ENCODE peak calls at places on chromosomes 4 and X, in four cellular contexts. One of them, this sample, is unnamed.

GRCh38 chrX:45850775-45851433 is 650.2 kb upstream of the DIPK2B start:
- DNase-seq in psoas muscle: peak
- DNase-seq in nephron progenitor cell: peak
- DNase-seq in foreskin fibroblast: peak
- DNase-seq in this sample: peak

GRCh38 chr4:115234405-115235093 is 121.1 kb upstream of the NDST4 start:
- DNase-seq in psoas muscle: no peak
- DNase-seq in foreskin fibroblast: peak
- DNase-seq in nephron progenitor cell: no peak
- DNase-seq in this sample: no peak

GRCh38 chrX:56733459-56734046 is 4.5 kb downstream of the NBDY start:
- DNase-seq in foreskin fibroblast: peak
- DNase-seq in nephron progenitor cell: peak
- DNase-seq in psoas muscle: no peak
- DNase-seq in this sample: peak

GRCh38 chrX:115378471-115378870 is 89.0 kb downstream of the LUZP4 start:
- DNase-seq in foreskin fibroblast: peak
- DNase-seq in psoas muscle: no peak
- DNase-seq in nephron progenitor cell: no peak
- DNase-seq in this sample: no peak

GRCh38 chr4:114603455-114603854 is 4.8 kb downstream of the UGT8 start:
- DNase-seq in nephron progenitor cell: no peak
- DNase-seq in foreskin fibroblast: no peak
- DNase-seq in psoas muscle: no peak
- DNase-seq in this sample: no peak

GRCh38 chrX:77740376-77740905 is 45.6 kb downstream of the ATRX start:
- DNase-seq in foreskin fibroblast: no peak
- DNase-seq in nephron progenitor cell: no peak
- DNase-seq in psoas muscle: no peak
- DNase-seq in this sample: no peak

GRCh38 chrX:155028749-155029360 is 2.2 kb downstream of the FUNDC2 start:
- DNase-seq in psoas muscle: no peak
- DNase-seq in nephron progenitor cell: no peak
- DNase-seq in foreskin fibroblast: peak
- DNase-seq in this sample: no peak

GRCh38 chrX:148035371-148035770 is 54.2 kb downstream of the FMR1NB start:
- DNase-seq in psoas muscle: no peak
- DNase-seq in foreskin fibroblast: no peak
- DNase-seq in nephron progenitor cell: no peak
- DNase-seq in this sample: no peak

GRCh38 chr4:98601719-98602118 is 56.7 kb downstream of the TSPAN5 start:
- DNase-seq in psoas muscle: no peak
- DNase-seq in nephron progenitor cell: no peak
- DNase-seq in foreskin fibroblast: peak
- DNase-seq in this sample: no peak

GRCh38 chrX:145405012-145405411 is 157.7 kb downstream of the SPANXN1 start:
- DNase-seq in nephron progenitor cell: peak
- DNase-seq in foreskin fibroblast: peak
- DNase-seq in psoas muscle: no peak
- DNase-seq in this sample: no peak

GRCh38 chrX:87397103-87397886 is 120.3 kb upstream of the KLHL4 start:
- DNase-seq in foreskin fibroblast: no peak
- DNase-seq in psoas muscle: no peak
- DNase-seq in nephron progenitor cell: no peak
- DNase-seq in this sample: no peak

GRCh38 chr4:96525901-96526300 is 686.0 kb downstream of the PDHA2 start:
- DNase-seq in nephron progenitor cell: no peak
- DNase-seq in psoas muscle: no peak
- DNase-seq in foreskin fibroblast: no peak
- DNase-seq in this sample: no peak

GRCh38 chrX:10952619-10953018 is 158.5 kb upstream of the HCCS start:
- DNase-seq in foreskin fibroblast: no peak
- DNase-seq in psoas muscle: no peak
- DNase-seq in nephron progenitor cell: no peak
- DNase-seq in this sample: no peak

GRCh38 chrX:39652336-39652735 is 445.4 kb downstream of the BCOR start:
- DNase-seq in nephron progenitor cell: no peak
- DNase-seq in psoas muscle: no peak
- DNase-seq in foreskin fibroblast: peak
- DNase-seq in this sample: no peak

GRCh38 chrX:155857561-155857960 is 23.6 kb upstream of the VAMP7 start:
- DNase-seq in nephron progenitor cell: no peak
- DNase-seq in psoas muscle: no peak
- DNase-seq in foreskin fibroblast: peak
- DNase-seq in this sample: no peak

GRCh38 chr4:8588196-8588470 is 4.4 kb upstream of the CPZ start:
- DNase-seq in foreskin fibroblast: no peak
- DNase-seq in psoas muscle: no peak
- DNase-seq in nephron progenitor cell: no peak
- DNase-seq in this sample: peak

GRCh38 chrX:153878969-153879653 is 6.9 kb downstream of the L1CAM start:
- DNase-seq in psoas muscle: no peak
- DNase-seq in nephron progenitor cell: peak
- DNase-seq in foreskin fibroblast: no peak
- DNase-seq in this sample: peak

GRCh38 chrX:56068274-56068758 is 163.8 kb upstream of the KLF8 start:
- DNase-seq in nephron progenitor cell: no peak
- DNase-seq in foreskin fibroblast: no peak
- DNase-seq in psoas muscle: no peak
- DNase-seq in this sample: no peak

GRCh38 chr4:36394352-36394903 is 113.0 kb downstream of the DTHD1 start:
- DNase-seq in psoas muscle: no peak
- DNase-seq in foreskin fibroblast: no peak
- DNase-seq in nephron progenitor cell: no peak
- DNase-seq in this sample: no peak

GRCh38 chrX:85327060-85327333 is 52.5 kb downstream of the POF1B start:
- DNase-seq in nephron progenitor cell: no peak
- DNase-seq in foreskin fibroblast: no peak
- DNase-seq in psoas muscle: no peak
- DNase-seq in this sample: no peak

GRCh38 chrX:19332983-19333382 is 10.7 kb upstream of the PDHA1 start:
- DNase-seq in nephron progenitor cell: no peak
- DNase-seq in psoas muscle: peak
- DNase-seq in foreskin fibroblast: peak
- DNase-seq in this sample: no peak

GRCh38 chr4:42588909-42589308 is 68.0 kb downstream of the ATP8A1 start:
- DNase-seq in foreskin fibroblast: no peak
- DNase-seq in psoas muscle: no peak
- DNase-seq in nephron progenitor cell: no peak
- DNase-seq in this sample: no peak

GRCh38 chr4:95410387-95411005 is 138.3 kb downstream of the UNC5C start:
- DNase-seq in psoas muscle: no peak
- DNase-seq in nephron progenitor cell: no peak
- DNase-seq in foreskin fibroblast: no peak
- DNase-seq in this sample: peak

GRCh38 chrX:133045986-133046385 is 50.9 kb downstream of the USP26 start:
- DNase-seq in psoas muscle: no peak
- DNase-seq in nephron progenitor cell: no peak
- DNase-seq in foreskin fibroblast: peak
- DNase-seq in this sample: no peak

GRCh38 chrX:115147220-115147619 is 42.0 kb upstream of the RBMXL3 start:
- DNase-seq in foreskin fibroblast: peak
- DNase-seq in psoas muscle: no peak
- DNase-seq in nephron progenitor cell: no peak
- DNase-seq in this sample: no peak

GRCh38 chr4:4362991-4363697 is 23.8 kb upstream of the NSG1 start:
- DNase-seq in foreskin fibroblast: no peak
- DNase-seq in nephron progenitor cell: no peak
- DNase-seq in psoas muscle: no peak
- DNase-seq in this sample: no peak

GRCh38 chr4:87390931-87391782 is at the start of gene HSD17B11:
- DNase-seq in foreskin fibroblast: peak
- DNase-seq in psoas muscle: peak
- DNase-seq in nephron progenitor cell: peak
- DNase-seq in this sample: peak
- TF ChIP-seq CTCF in foreskin fibroblast: peak
- TF ChIP-seq CTCF in psoas muscle: peak
- TF ChIP-seq CTCF in nephron progenitor cell: no peak
- TF ChIP-seq CTCF in this sample: no peak

DNA sequence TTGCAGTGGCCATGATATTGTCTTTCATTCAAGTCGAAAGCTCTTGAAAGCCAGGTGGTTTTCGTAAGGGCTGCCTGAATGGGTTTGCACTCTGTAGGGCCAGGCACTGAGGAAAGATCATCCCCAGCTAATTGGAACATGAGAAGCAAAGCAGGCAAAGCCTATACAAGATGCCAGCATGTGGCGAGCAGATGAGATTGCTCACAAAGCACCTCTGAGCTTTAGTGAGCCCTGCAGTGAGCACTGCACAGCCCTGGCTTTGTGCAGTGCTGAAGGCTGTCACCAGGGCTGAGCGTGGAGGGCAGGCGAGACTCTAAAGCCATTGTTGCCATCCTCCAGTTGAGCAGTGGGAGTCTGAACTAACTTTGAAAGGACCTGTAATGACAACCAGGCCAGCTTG is 53.8 kb downstream of the HADH start:
- DNase-seq in psoas muscle: no peak
- DNase-seq in foreskin fibroblast: peak
- DNase-seq in nephron progenitor cell: no peak
- DNase-seq in this sample: no peak
- TF ChIP-seq CTCF in psoas muscle: no peak
- TF ChIP-seq CTCF in foreskin fibroblast: no peak
- TF ChIP-seq CTCF in nephron progenitor cell: no peak
- TF ChIP-seq CTCF in this sample: no peak

GRCh38 chrX:129655547-129656248 is 942 bp upstream of the APLN start:
- DNase-seq in psoas muscle: no peak
- DNase-seq in foreskin fibroblast: peak
- DNase-seq in nephron progenitor cell: peak
- DNase-seq in this sample: no peak
- TF ChIP-seq CTCF in psoas muscle: no peak
- TF ChIP-seq CTCF in foreskin fibroblast: no peak
- TF ChIP-seq CTCF in nephron progenitor cell: no peak
- TF ChIP-seq CTCF in this sample: no peak

DNA sequence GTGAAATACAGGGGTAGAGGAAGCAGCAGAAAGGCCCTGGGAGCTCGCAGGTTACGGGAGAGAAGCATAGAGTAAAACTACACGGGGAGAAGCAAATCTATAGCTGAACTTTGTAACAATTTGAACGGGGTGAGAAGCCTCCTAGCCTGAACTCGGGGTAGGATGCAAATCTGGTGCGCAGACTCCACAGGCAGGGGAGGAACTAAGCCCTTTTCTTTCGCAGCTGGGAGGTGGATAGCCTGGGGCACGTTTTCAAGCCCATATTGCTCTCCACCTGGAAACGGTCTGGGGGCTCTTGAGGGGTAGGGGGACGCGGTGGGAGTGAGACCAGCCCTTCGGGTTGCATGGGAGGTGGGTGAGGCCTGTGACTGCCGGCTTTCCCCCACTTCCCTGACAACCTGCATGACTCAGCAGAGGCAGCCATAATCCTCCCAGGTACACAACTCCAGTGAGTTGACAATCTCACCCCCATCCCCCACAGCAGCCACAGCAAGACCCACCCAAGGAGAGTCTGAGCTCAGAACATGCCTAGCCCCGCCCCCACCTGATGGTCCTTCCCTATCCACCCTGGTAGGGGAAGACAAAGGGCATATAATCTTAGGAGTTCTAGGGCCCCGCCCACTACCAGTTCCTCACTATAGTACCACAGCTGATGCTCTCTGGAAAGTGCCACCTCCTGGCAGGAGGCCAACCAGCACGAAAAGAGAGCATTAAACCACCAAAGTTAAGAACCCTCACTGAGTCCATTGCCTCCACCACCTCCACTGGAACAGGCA is 29.9 kb downstream of the SOWAHB start:
- DNase-seq in psoas muscle: no peak
- DNase-seq in nephron progenitor cell: no peak
- DNase-seq in foreskin fibroblast: no peak
- DNase-seq in this sample: no peak
- TF ChIP-seq CTCF in psoas muscle: no peak
- TF ChIP-seq CTCF in nephron progenitor cell: no peak
- TF ChIP-seq CTCF in foreskin fibroblast: no peak
- TF ChIP-seq CTCF in this sample: no peak

GRCh38 chrX:43121637-43122036 is 343.7 kb upstream of the PPP1R2C start:
- DNase-seq in psoas muscle: no peak
- DNase-seq in nephron progenitor cell: no peak
- DNase-seq in foreskin fibroblast: no peak
- DNase-seq in this sample: no peak
- TF ChIP-seq CTCF in psoas muscle: no peak
- TF ChIP-seq CTCF in nephron progenitor cell: no peak
- TF ChIP-seq CTCF in foreskin fibroblast: no peak
- TF ChIP-seq CTCF in this sample: no peak

This sample was measured in glutamatergic neuron.